ENCODE peak calls at places on chromosome 4, in four cellular contexts. One of them, this sample, is unnamed.

GRCh38 chr4:41866799-41867677 is 68.2 kb upstream of the TMEM33 start:
- DNase-seq in A549: no peak
- DNase-seq in activated B cell treated with CpG ODN at 0.5 μM for 24 hours: no peak
- DNase-seq in AG09309: no peak
- DNase-seq in this sample: no peak

GRCh38 chr4:187294861-187295260 is 571.2 kb upstream of the FAT1 start:
- DNase-seq in activated B cell treated with CpG ODN at 0.5 μM for 24 hours: no peak
- DNase-seq in A549: no peak
- DNase-seq in AG09309: no peak
- DNase-seq in this sample: no peak

GRCh38 chr4:1492636-1493539 is 86.6 kb upstream of the NKX1-1 start:
- DNase-seq in AG09309: no peak
- DNase-seq in activated B cell treated with CpG ODN at 0.5 μM for 24 hours: no peak
- DNase-seq in A549: no peak
- DNase-seq in this sample: no peak

GRCh38 chr4:140426610-140427103 is 791 bp downstream of the CLGN start:
- DNase-seq in A549: no peak
- DNase-seq in activated B cell treated with CpG ODN at 0.5 μM for 24 hours: no peak
- DNase-seq in AG09309: no peak
- DNase-seq in this sample: peak

GRCh38 chr4:131978120-131978519 is 1171.0 kb upstream of the PCDH10 start:
- DNase-seq in activated B cell treated with CpG ODN at 0.5 μM for 24 hours: no peak
- DNase-seq in A549: no peak
- DNase-seq in AG09309: no peak
- DNase-seq in this sample: no peak

GRCh38 chr4:128686810-128687209 is 122.7 kb upstream of the JADE1 start:
- DNase-seq in A549: no peak
- DNase-seq in activated B cell treated with CpG ODN at 0.5 μM for 24 hours: no peak
- DNase-seq in AG09309: no peak
- DNase-seq in this sample: no peak

GRCh38 chr4:16122784-16123183 is 39.0 kb upstream of the PROM1 start:
- DNase-seq in AG09309: no peak
- DNase-seq in A549: no peak
- DNase-seq in activated B cell treated with CpG ODN at 0.5 μM for 24 hours: no peak
- DNase-seq in this sample: no peak

GRCh38 chr4:17597517-17597916 is 16.9 kb upstream of the MED28 start:
- DNase-seq in activated B cell treated with CpG ODN at 0.5 μM for 24 hours: no peak
- DNase-seq in A549: peak
- DNase-seq in AG09309: no peak
- DNase-seq in this sample: no peak

GRCh38 chr4:146235654-146236570 is 21.6 kb downstream of the REELD1 start:
- DNase-seq in AG09309: peak
- DNase-seq in activated B cell treated with CpG ODN at 0.5 μM for 24 hours: no peak
- DNase-seq in A549: no peak
- DNase-seq in this sample: no peak

GRCh38 chr4:155703486-155704227 is 37.0 kb downstream of the GUCY1A1 start:
- DNase-seq in A549: no peak
- DNase-seq in AG09309: no peak
- DNase-seq in activated B cell treated with CpG ODN at 0.5 μM for 24 hours: no peak
- DNase-seq in this sample: no peak

GRCh38 chr4:118848242-118848641 is 12.3 kb upstream of the SEC24D start:
- DNase-seq in AG09309: no peak
- DNase-seq in activated B cell treated with CpG ODN at 0.5 μM for 24 hours: no peak
- DNase-seq in A549: no peak
- DNase-seq in this sample: no peak

GRCh38 chr4:31021008-31021407 is 300.8 kb downstream of the PCDH7 start:
- DNase-seq in activated B cell treated with CpG ODN at 0.5 μM for 24 hours: no peak
- DNase-seq in AG09309: no peak
- DNase-seq in A549: no peak
- DNase-seq in this sample: no peak

GRCh38 chr4:99811850-99812249 is 4.8 kb upstream of the DAPP1 start:
- DNase-seq in AG09309: no peak
- DNase-seq in A549: peak
- DNase-seq in activated B cell treated with CpG ODN at 0.5 μM for 24 hours: no peak
- DNase-seq in this sample: no peak

GRCh38 chr4:152961041-152961751 is 25.1 kb downstream of the FHDC1 start:
- DNase-seq in A549: no peak
- DNase-seq in AG09309: no peak
- DNase-seq in activated B cell treated with CpG ODN at 0.5 μM for 24 hours: no peak
- DNase-seq in this sample: no peak

GRCh38 chr4:86841309-86841708 is 7.9 kb downstream of the SLC10A6 start:
- DNase-seq in A549: no peak
- DNase-seq in AG09309: no peak
- DNase-seq in activated B cell treated with CpG ODN at 0.5 μM for 24 hours: no peak
- DNase-seq in this sample: no peak

GRCh38 chr4:150235795-150236385 is 157.6 kb downstream of the DCLK2 start:
- DNase-seq in activated B cell treated with CpG ODN at 0.5 μM for 24 hours: no peak
- DNase-seq in A549: no peak
- DNase-seq in AG09309: no peak
- DNase-seq in this sample: no peak

GRCh38 chr4:153428816-153429592 is 37.2 kb upstream of the TMEM131L start:
- DNase-seq in A549: no peak
- DNase-seq in activated B cell treated with CpG ODN at 0.5 μM for 24 hours: no peak
- DNase-seq in AG09309: no peak
- DNase-seq in this sample: no peak

GRCh38 chr4:41177016-41177415 is 37.3 kb downstream of the APBB2 start:
- DNase-seq in A549: peak
- DNase-seq in activated B cell treated with CpG ODN at 0.5 μM for 24 hours: no peak
- DNase-seq in AG09309: peak
- DNase-seq in this sample: no peak

GRCh38 chr4:76458829-76459228 is 23.8 kb downstream of the SHROOM3 start:
- DNase-seq in activated B cell treated with CpG ODN at 0.5 μM for 24 hours: no peak
- DNase-seq in A549: no peak
- DNase-seq in AG09309: no peak
- DNase-seq in this sample: no peak

GRCh38 chr4:17654701-17655100 is 40.3 kb downstream of the MED28 start:
- DNase-seq in activated B cell treated with CpG ODN at 0.5 μM for 24 hours: no peak
- DNase-seq in A549: no peak
- DNase-seq in AG09309: no peak
- DNase-seq in this sample: no peak

GRCh38 chr4:16083217-16084191 is at the start of gene PROM1:
- DNase-seq in activated B cell treated with CpG ODN at 0.5 μM for 24 hours: peak
- DNase-seq in A549: no peak
- DNase-seq in AG09309: no peak
- DNase-seq in this sample: peak

GRCh38 chr4:95544433-95545103 is 4.2 kb downstream of the UNC5C start:
- DNase-seq in activated B cell treated with CpG ODN at 0.5 μM for 24 hours: no peak
- DNase-seq in A549: no peak
- DNase-seq in AG09309: no peak
- DNase-seq in this sample: no peak
- TF ChIP-seq CTCF in activated B cell treated with CpG ODN at 0.5 μM for 24 hours: no peak
- TF ChIP-seq CTCF in A549: no peak
- TF ChIP-seq CTCF in AG09309: no peak
- TF ChIP-seq CTCF in this sample: peak

GRCh38 chr4:101660607-101661006 is 129.9 kb upstream of the BANK1 start:
- DNase-seq in activated B cell treated with CpG ODN at 0.5 μM for 24 hours: no peak
- DNase-seq in A549: no peak
- DNase-seq in AG09309: no peak
- DNase-seq in this sample: no peak

GRCh38 chr4:101649790-101650450 is 140.6 kb upstream of the BANK1 start:
- DNase-seq in AG09309: no peak
- DNase-seq in A549: no peak
- DNase-seq in activated B cell treated with CpG ODN at 0.5 μM for 24 hours: no peak
- DNase-seq in this sample: no peak

GRCh38 chr4:101651778-101652177 is 138.8 kb upstream of the BANK1 start:
- DNase-seq in AG09309: no peak
- DNase-seq in A549: no peak
- DNase-seq in activated B cell treated with CpG ODN at 0.5 μM for 24 hours: no peak
- DNase-seq in this sample: no peak

GRCh38 chr4:101655847-101656246 is 134.7 kb upstream of the BANK1 start:
- DNase-seq in AG09309: no peak
- DNase-seq in activated B cell treated with CpG ODN at 0.5 μM for 24 hours: no peak
- DNase-seq in A549: no peak
- DNase-seq in this sample: no peak

DNA sequence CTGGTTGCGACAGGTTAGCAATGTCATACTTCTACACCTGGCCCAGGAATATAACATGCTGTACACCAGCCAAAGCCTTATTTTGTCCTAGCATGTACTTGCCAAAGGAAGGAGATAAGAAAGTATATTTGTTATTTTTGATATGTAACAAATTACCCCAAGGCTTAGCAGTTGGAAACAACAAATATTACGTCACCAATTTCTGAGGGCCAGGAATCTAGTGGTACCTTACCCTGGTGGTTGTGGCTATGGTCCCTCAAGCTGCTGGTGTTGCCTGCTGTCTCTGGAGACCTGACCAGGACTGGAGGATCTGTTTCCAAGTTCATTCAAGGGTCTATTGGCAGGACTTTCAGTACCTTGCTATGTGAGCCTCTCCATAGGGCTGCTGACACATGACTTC is 135.5 kb upstream of the BANK1 start:
- DNase-seq in activated B cell treated with CpG ODN at 0.5 μM for 24 hours: no peak
- DNase-seq in A549: no peak
- DNase-seq in AG09309: no peak
- DNase-seq in this sample: no peak
- TF ChIP-seq CTCF in activated B cell treated with CpG ODN at 0.5 μM for 24 hours: no peak
- TF ChIP-seq CTCF in A549: no peak
- TF ChIP-seq CTCF in AG09309: no peak
- TF ChIP-seq CTCF in this sample: no peak

DNA sequence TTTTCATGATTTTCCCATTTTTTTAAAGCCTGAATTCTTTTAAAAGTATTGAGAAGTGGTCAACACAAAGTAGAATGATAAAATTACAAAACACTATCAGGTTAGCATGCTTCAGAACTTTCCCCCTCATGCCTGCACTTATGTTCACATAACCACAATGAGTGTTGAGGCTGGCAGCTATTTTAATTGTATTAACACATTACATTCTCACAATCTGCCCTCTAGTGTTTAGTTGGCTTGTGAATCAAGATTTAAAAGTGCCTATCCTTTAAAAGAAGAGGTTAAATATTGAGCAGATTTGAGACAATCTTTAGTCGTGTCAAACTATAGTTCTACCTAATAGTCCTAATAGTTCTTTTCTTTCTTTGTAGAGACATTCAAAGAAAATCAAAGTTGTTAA is 93.6 kb upstream of the NAP1L5 start:
- DNase-seq in activated B cell treated with CpG ODN at 0.5 μM for 24 hours: no peak
- DNase-seq in A549: peak
- DNase-seq in AG09309: no peak
- DNase-seq in this sample: no peak
- TF ChIP-seq CTCF in activated B cell treated with CpG ODN at 0.5 μM for 24 hours: no peak
- TF ChIP-seq CTCF in A549: peak
- TF ChIP-seq CTCF in AG09309: no peak
- TF ChIP-seq CTCF in this sample: no peak

DNA sequence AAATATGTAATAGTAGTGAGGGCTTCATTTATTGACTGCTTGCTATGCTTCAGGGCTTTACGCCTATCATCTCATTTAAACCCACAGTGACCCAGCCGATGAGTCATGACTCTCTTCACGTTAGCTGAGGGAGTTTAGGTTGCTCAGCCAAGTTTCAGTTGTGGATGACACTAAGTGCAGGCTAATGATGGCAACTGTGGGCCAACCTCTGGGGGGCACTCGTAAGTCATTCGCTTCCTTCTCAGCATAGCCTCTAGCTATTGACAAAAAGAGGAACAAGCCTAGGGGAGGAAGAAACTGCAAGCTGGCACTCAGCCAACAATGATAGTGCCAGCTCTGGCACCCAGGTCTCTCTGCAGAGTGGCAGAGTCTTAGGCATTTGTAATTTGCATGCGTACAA is 325.0 kb downstream of the ARHGAP10 start:
- DNase-seq in A549: peak
- DNase-seq in activated B cell treated with CpG ODN at 0.5 μM for 24 hours: peak
- DNase-seq in AG09309: peak
- DNase-seq in this sample: no peak
- TF ChIP-seq CTCF in A549: no peak
- TF ChIP-seq CTCF in activated B cell treated with CpG ODN at 0.5 μM for 24 hours: no peak
- TF ChIP-seq CTCF in AG09309: no peak
- TF ChIP-seq CTCF in this sample: no peak

DNA sequence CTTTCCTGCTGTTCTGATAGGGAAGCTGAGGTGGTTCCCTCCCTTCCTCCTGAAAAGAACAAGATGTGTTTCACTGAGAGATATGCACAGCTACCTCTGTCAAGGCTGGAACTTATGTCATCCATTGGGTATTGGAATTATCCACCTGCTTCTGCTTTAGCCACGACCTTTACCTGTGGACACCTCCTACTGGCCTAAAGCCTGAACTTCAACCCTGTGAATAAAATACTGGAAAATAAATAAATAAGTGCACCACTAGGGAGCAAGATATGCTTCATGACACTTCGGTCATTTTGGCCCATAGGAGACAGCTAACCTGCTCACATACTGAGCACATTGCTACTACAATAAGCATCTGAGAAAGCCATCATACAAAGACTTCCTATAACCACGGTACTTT is 419.9 kb upstream of the NWD2 start:
- DNase-seq in A549: no peak
- DNase-seq in activated B cell treated with CpG ODN at 0.5 μM for 24 hours: no peak
- DNase-seq in AG09309: no peak
- DNase-seq in this sample: no peak
- TF ChIP-seq CTCF in A549: no peak
- TF ChIP-seq CTCF in activated B cell treated with CpG ODN at 0.5 μM for 24 hours: no peak
- TF ChIP-seq CTCF in AG09309: no peak
- TF ChIP-seq CTCF in this sample: no peak

DNA sequence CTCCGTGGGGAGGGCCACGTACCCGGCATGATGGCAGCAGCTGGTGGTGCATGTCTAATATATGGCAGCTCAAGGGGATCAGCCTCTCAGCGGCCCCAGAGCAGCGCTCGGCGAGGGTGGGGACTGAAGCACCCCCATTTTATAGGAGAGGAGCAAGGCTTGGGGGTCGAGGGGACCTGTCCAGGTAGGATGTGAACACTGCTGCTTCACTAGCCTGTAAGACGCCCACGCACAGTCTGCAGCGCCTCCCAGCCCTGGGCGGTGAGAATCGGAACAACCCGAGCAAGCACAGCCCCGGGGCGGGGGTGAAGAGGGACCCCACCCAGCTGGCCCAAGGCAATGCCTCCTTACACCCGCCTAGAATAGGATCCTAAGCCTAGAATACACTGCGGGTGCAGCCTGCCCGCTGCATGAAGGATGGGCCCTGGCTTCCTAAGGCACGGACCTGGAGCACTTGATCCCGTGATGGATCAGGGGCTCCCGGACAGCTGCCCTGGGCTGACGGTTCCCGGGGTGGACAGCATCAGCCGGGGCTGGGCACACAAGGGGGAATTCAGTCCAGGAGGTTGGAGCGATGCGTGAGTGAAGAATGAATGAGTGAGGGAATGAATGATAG is 17.6 kb downstream of the ADRA2C start:
- DNase-seq in AG09309: no peak
- DNase-seq in A549: peak
- DNase-seq in activated B cell treated with CpG ODN at 0.5 μM for 24 hours: no peak
- DNase-seq in this sample: no peak
- TF ChIP-seq CTCF in AG09309: peak
- TF ChIP-seq CTCF in A549: peak
- TF ChIP-seq CTCF in activated B cell treated with CpG ODN at 0.5 μM for 24 hours: no peak
- TF ChIP-seq CTCF in this sample: peak

This sample was measured in progenitor cell of endocrine pancreas.